ENCODE peak calls at places on chromosomes 4 and X, in five cellular contexts. K is iPS-NIHi11, G is NCI-H187, W is fibroblast of lung, Z is dorsolateral prefrontal cortex. B is an unnamed sample.

GRCh38 chrX:125883169-125883568 is 282.9 kb downstream of the DCAF12L2 start:
- DNase-seq in Z (no peak), G (no peak), K (no peak), W (no peak), B (no peak)

GRCh38 chr4:187685247-187685646 is 310.3 kb upstream of the ZFP42 start:
- DNase-seq in W (no peak), Z (no peak), G (no peak), K (no peak), B (no peak)

GRCh38 chr4:10083331-10083769 is 33.2 kb downstream of the WDR1 start:
- DNase-seq in W (no peak), K (no peak), G (no peak), Z (no peak), B (no peak)

GRCh38 chr4:73867783-73868182 is 1.4 kb upstream of the CXCL1 start:
- DNase-seq in Z (no peak), K (peak; percentile 27), W (peak; percentile 13), G (no peak), B (no peak)

GRCh38 chr4:2861631-2862436 is 18.2 kb downstream of the ADD1 start:
- DNase-seq in G (no peak), Z (no peak), W (no peak), K (no peak), B (no peak)

GRCh38 chrX:18683027-18683426 is 11.1 kb upstream of the RS1 start:
- DNase-seq in Z (no peak), G (no peak), W (no peak), K (no peak), B (no peak)

GRCh38 chr4:8830611-8831200 is 40.9 kb downstream of the HMX1 start:
- DNase-seq in Z (no peak), W (no peak), G (no peak), K (no peak), B (no peak)

GRCh38 chr4:108287834-108288413 is 119.2 kb upstream of the LEF1 start:
- DNase-seq in K (no peak), G (no peak), Z (no peak), W (peak; percentile 6), B (no peak)

GRCh38 chr4:75289843-75290616 is 224.2 kb downstream of the RCHY1 start:
- DNase-seq in K (peak; percentile 56), G (peak; percentile 7), W (no peak), Z (no peak), B (no peak)

GRCh38 chrX:70979136-70979762 is 48.4 kb upstream of the SLC7A3 start:
- DNase-seq in K (peak; percentile 33), W (peak; percentile 55), Z (no peak), G (no peak), B (no peak)

GRCh38 chrX:139759637-139760036 is 51.7 kb upstream of the MCF2 start:
- DNase-seq in K (peak; percentile 15), Z (no peak), W (peak; percentile 14), G (no peak), B (no peak)

GRCh38 chrX:113058634-113059033 is 218.0 kb upstream of the AMOT start:
- DNase-seq in W (peak; percentile 72), K (no peak), G (no peak), Z (no peak), B (no peak)

GRCh38 chrX:57817302-57817701 is 93.0 kb downstream of the ZXDA start:
- DNase-seq in G (no peak), W (no peak), Z (no peak), K (no peak), B (no peak)

GRCh38 chrX:81957900-81958545 is 756.1 kb downstream of the SH3BGRL start:
- DNase-seq in Z (no peak), K (peak; percentile 11), W (peak; percentile 0), G (no peak), B (no peak)

GRCh38 chr4:76856183-76856969 is 41.6 kb downstream of the SOWAHB start:
- DNase-seq in G (no peak), K (peak; percentile 12), Z (no peak), W (peak; percentile 71), B (no peak)

GRCh38 chrX:37998586-37999267 is 7.6 kb upstream of the SYTL5 start:
- DNase-seq in K (no peak), W (peak; percentile 81), G (no peak), Z (no peak), B (no peak)

GRCh38 chrX:150202641-150203248 is 160.4 kb upstream of the MAMLD1 start:
- DNase-seq in W (peak; percentile 24), Z (no peak), K (no peak), G (no peak), B (no peak)

GRCh38 chr4:113878718-113879117 is 100.7 kb downstream of the ARSJ start:
- DNase-seq in G (no peak), W (peak; percentile 78), Z (no peak), K (peak; percentile 45), B (no peak)

GRCh38 chr4:139227729-139228404 is 50.8 kb upstream of the ELF2 start:
- DNase-seq in G (no peak), Z (no peak), W (no peak), K (peak; percentile 14), B (no peak)

GRCh38 chrX:136176399-136176825 is 29.1 kb downstream of the FHL1 start:
- DNase-seq in G (no peak), K (no peak), Z (no peak), W (peak; percentile 88), B (no peak)

GRCh38 chr4:84825701-84826100 is 140.8 kb downstream of the WDFY3 start:
- DNase-seq in K (no peak), Z (no peak), W (no peak), G (no peak), B (no peak)

GRCh38 chr4:90715242-90715641 is 588.0 kb downstream of the CCSER1 start:
- DNase-seq in K (no peak), Z (no peak), G (no peak), W (no peak), B (no peak)

GRCh38 chrX:129540725-129541184 is 696 bp downstream of the OCRL start:
- DNase-seq in G (no peak), W (no peak), K (no peak), Z (no peak), B (no peak)

GRCh38 chr4:95360911-95361695 is 187.7 kb downstream of the UNC5C start:
- DNase-seq in G (peak; percentile 35), Z (no peak), W (no peak), K (no peak), B (no peak)

GRCh38 chrX:70479970-70480659 is 35.5 kb downstream of the DLG3 start:
- DNase-seq in G (no peak), Z (no peak), W (no peak), K (no peak), B (no peak)

GRCh38 chrX:111123125-111123524 is 27.1 kb downstream of the PAK3 start:
- DNase-seq in K (no peak), W (no peak), Z (no peak), G (no peak), B (no peak)

GRCh38 chrX:276588-277171 is 4.5 kb upstream of the PLCXD1 start:
- DNase-seq in G (no peak), W (peak; percentile 57), K (no peak), Z (no peak), B (no peak)

GRCh38 chr4:123398151-123398802 is 1.7 kb downstream of the SPRY1 start:
- DNase-seq in Z (peak; percentile 55), G (peak; percentile 38), K (peak; percentile 77), W (peak; percentile 63), B (peak; percentile 43)

GRCh38 chr4:25440478-25441030 is 63.5 kb downstream of the ANAPC4 start:
- DNase-seq in G (no peak), W (peak; percentile 19), K (no peak), Z (peak; percentile 27), B (peak; percentile 5)

GRCh38 chr4:72858328-72858727 is 211.2 kb downstream of the COX18 start:
- DNase-seq in G (no peak), W (peak; percentile 93), K (no peak), Z (no peak), B (no peak)

GRCh38 chr4:182862921-182863320 is 54.3 kb downstream of the DCTD start:
- DNase-seq in G (peak; percentile 22), W (no peak), Z (no peak), K (peak; percentile 54), B (no peak)

GRCh38 chr4:10028910-10029309 is 7.6 kb upstream of the SLC2A9 start:
- DNase-seq in Z (no peak), K (peak; percentile 24), G (no peak), W (no peak), B (no peak)

GRCh38 chr4:8230891-8231290 is 31.8 kb downstream of the SH3TC1 start:
- DNase-seq in G (no peak), W (peak; percentile 5), Z (no peak), K (no peak), B (no peak)

GRCh38 chrX:125289209-125289608 is 30.5 kb upstream of the TEX13C start:
- DNase-seq in Z (no peak), W (no peak), K (no peak), G (no peak), B (no peak)

GRCh38 chrX:129144172-129145038 is 378.9 kb downstream of the SMARCA1 start:
- DNase-seq in Z (no peak), W (peak; percentile 13), G (no peak), K (no peak), B (no peak)

GRCh38 chrX:120015145-120016067 is 62.1 kb downstream of the RHOXF2B start:
- DNase-seq in Z (no peak), W (no peak), G (no peak), K (peak; percentile 33), B (no peak)

GRCh38 chr4:128107766-128108165 is 46.7 kb downstream of the LARP1B start:
- DNase-seq in Z (no peak), G (no peak), W (peak; percentile 92), K (no peak), B (no peak)

B was measured in amygdala.